ENCODE peak calls at places on chromosomes 6 and 20, in six cellular contexts. V is activated CD4-positive, alpha-beta T cell treated with anti-CD3 and anti-CD28 coated beads, Interleukin-2, amount 50 U/mL, for 1 hour; F is dorsolateral prefrontal cortex; T is activated CD4-positive, alpha-beta memory T cell treated with anti-CD3 and anti-CD28 coated beads, Interleukin-2, amount 10 ng/mL, durations not matched to agents 7 days and 5 days; C is choroid plexus epithelial cell; K is foreskin keratinocyte. X is an unnamed sample.
A peak's percentile ranks its signal among the peaks of the same experiment; 100 is the strongest.

GRCh38 chr20:4162766-4163165 is 147.4 kb upstream of the RNF24 start:
- DNase-seq in V (no peak), T (no peak), K (no peak), C (no peak), F (no peak), X (no peak)

GRCh38 chr20:46699651-46700359 is 9.6 kb upstream of the SLC2A10 start:
- DNase-seq in K (no peak), C (peak; percentile 71), V (no peak), T (no peak), F (no peak), X (no peak)

GRCh38 chr6:82017316-82017715 is 230.2 kb downstream of the IBTK start:
- DNase-seq in C (peak; percentile 90), K (peak; percentile 89), T (no peak), V (no peak), F (no peak), X (no peak)

GRCh38 chr6:31882344-31882743 is 3.5 kb upstream of the SLC44A4 start:
- DNase-seq in C (peak; percentile 53), T (no peak), K (no peak), V (no peak), F (peak; percentile 24), X (no peak)

GRCh38 chr6:137102851-137103492 is 58.2 kb upstream of the IL20RA start:
- DNase-seq in K (no peak), V (no peak), C (no peak), T (peak; percentile 27), F (no peak), X (no peak)

GRCh38 chr20:54624701-54625472 is 149.5 kb downstream of the DOK5 start:
- DNase-seq in F (no peak), T (no peak), K (no peak), V (no peak), C (no peak), X (no peak)

GRCh38 chr6:79127660-79128059 is 49.6 kb upstream of the PHIP start:
- DNase-seq in K (no peak), T (no peak), V (no peak), F (no peak), C (no peak), X (no peak)

GRCh38 chr6:19501737-19502245 is 335.4 kb upstream of the ID4 start:
- DNase-seq in F (no peak), C (no peak), T (no peak), K (no peak), V (no peak), X (no peak)

GRCh38 chr6:156658186-156658585 is 119.0 kb upstream of the ARID1B start:
- DNase-seq in T (no peak), K (no peak), V (no peak), F (no peak), C (peak; percentile 94), X (no peak)

GRCh38 chr6:34573567-34574183 is 17.5 kb upstream of the SPDEF start:
- DNase-seq in T (no peak), V (no peak), F (no peak), C (no peak), K (no peak), X (no peak)

GRCh38 chr20:33680681-33681080 is 5.5 kb downstream of the E2F1 start:
- DNase-seq in C (no peak), V (no peak), K (no peak), F (no peak), T (no peak), X (no peak)

GRCh38 chr6:24357336-24358218 is at the start of gene DCDC2:
- DNase-seq in T (peak; percentile 37), C (peak; percentile 13), F (peak; percentile 4), V (peak; percentile 31), K (peak; percentile 39), X (no peak)

GRCh38 chr6:121951918-121952379 is 447.5 kb upstream of the HSF2 start:
- DNase-seq in F (no peak), V (no peak), C (peak; percentile 71), T (no peak), K (peak; percentile 78), X (no peak)

GRCh38 chr6:44161997-44162338 is 3.3 kb downstream of the CAPN11 start:
- DNase-seq in T (no peak), V (no peak), F (no peak), C (peak; percentile 35), K (peak; percentile 30), X (no peak)

GRCh38 chr6:34385793-34386195 is 6.7 kb downstream of the NUDT3 start:
- DNase-seq in V (no peak), K (no peak), F (no peak), T (no peak), C (peak; percentile 48), X (no peak)

GRCh38 chr6:54981647-54982046 is 135.1 kb downstream of the FAM83B start:
- DNase-seq in V (no peak), T (no peak), C (peak; percentile 16), K (peak; percentile 79), F (no peak), X (no peak)

GRCh38 chr6:45845546-45845945 is 170.1 kb downstream of the CLIC5 start:
- DNase-seq in F (no peak), K (no peak), T (no peak), C (peak; percentile 38), V (no peak), X (no peak)

GRCh38 chr6:165748390-165748789 is 85.3 kb upstream of the PDE10A start:
- DNase-seq in V (no peak), F (no peak), K (no peak), T (no peak), C (no peak), X (no peak)

GRCh38 chr20:24994186-24994465 is 1.6 kb upstream of the APMAP start:
- DNase-seq in C (no peak), V (no peak), F (no peak), T (no peak), K (no peak), X (no peak)

GRCh38 chr6:124854338-124854922 is 107.8 kb upstream of the RNF217 start:
- DNase-seq in C (peak; percentile 18), F (no peak), K (no peak), T (no peak), V (no peak), X (no peak)

GRCh38 chr6:14638932-14639875 is 521.6 kb downstream of the CD83 start:
- DNase-seq in T (no peak), C (peak; percentile 39), K (peak; percentile 27), F (peak; percentile 48), V (no peak), X (no peak)

GRCh38 chr20:62359491-62360121 is 7.5 kb downstream of the LAMA5 start:
- DNase-seq in T (no peak), K (no peak), V (no peak), F (no peak), C (peak; percentile 85), X (no peak)

GRCh38 chr20:16712541-16712947 is 17.3 kb upstream of the SNRPB2 start:
- DNase-seq in C (no peak), K (no peak), F (no peak), V (no peak), T (no peak), X (no peak)

GRCh38 chr6:26322645-26323482 is 42.1 kb upstream of the BTN3A2 start:
- DNase-seq in C (peak; percentile 93), V (peak; percentile 40), T (peak; percentile 54), K (peak; percentile 79), F (peak; percentile 50), X (peak; percentile 63)

GRCh38 chr20:1392443-1392692 is 486 bp downstream of the FKBP1A start:
- DNase-seq in T (peak; percentile 34), F (no peak), V (no peak), K (no peak), C (no peak), X (no peak)

GRCh38 chr6:105357147-105357546 is 45.7 kb downstream of the PREP start:
- DNase-seq in F (no peak), C (no peak), K (no peak), V (no peak), T (no peak), X (no peak)

GRCh38 chr6:25017932-25018581 is 82.3 kb upstream of the RIPOR2 start:
- DNase-seq in F (no peak), K (peak; percentile 51), T (peak; percentile 88), V (peak; percentile 83), C (peak; percentile 90), X (peak; percentile 22)

GRCh38 chr20:32332614-32333013 is 25.5 kb upstream of the ASXL1 start:
- DNase-seq in T (no peak), K (no peak), V (no peak), C (peak; percentile 52), F (no peak), X (no peak)

GRCh38 chr6:16471222-16471784 is 232.9 kb downstream of the GMPR start:
- DNase-seq in T (no peak), C (peak; percentile 54), K (no peak), V (no peak), F (no peak), X (no peak)

GRCh38 chr6:160015778-160016684 is 47.1 kb downstream of the IGF2R start:
- DNase-seq in C (no peak), K (no peak), T (peak; percentile 75), V (peak; percentile 33), F (no peak), X (no peak)

GRCh38 chr20:44357555-44358130 is 2.1 kb downstream of the HNF4A start:
- DNase-seq in K (no peak), C (no peak), V (no peak), F (no peak), T (no peak), X (no peak)

GRCh38 chr6:121917834-121918559 is 481.5 kb upstream of the HSF2 start:
- DNase-seq in C (no peak), K (peak; percentile 35), V (no peak), F (no peak), T (no peak), X (no peak)

GRCh38 chr20:25692499-25692898 is 4.2 kb downstream of the ZNF337 start:
- DNase-seq in K (no peak), C (no peak), F (no peak), T (no peak), V (no peak), X (no peak)

GRCh38 chr20:56163806-56164205 is 84.7 kb upstream of the MC3R start:
- DNase-seq in F (no peak), T (no peak), V (no peak), C (no peak), K (no peak), X (no peak)

GRCh38 chr6:84462697-84463096 is 235.3 kb upstream of the CEP162 start:
- DNase-seq in V (no peak), F (no peak), T (no peak), K (no peak), C (peak; percentile 76), X (no peak)

GRCh38 chr6:148760143-148760505 is 13.3 kb downstream of the UST start:
- DNase-seq in F (no peak), C (no peak), K (no peak), V (no peak), T (no peak), X (no peak)

X was measured in neural crest cell.